ENCODE peak calls at places on chromosomes 7 and 10, in five cellular contexts. I, B, H, M and L are unnamed samples.

GRCh38 chr10:124942317-124943169 is 620 bp downstream of the ZRANB1 start:
- DNase-seq in B (no peak), M (no peak), I (no peak), H (no peak), L (no peak)

GRCh38 chr10:15123749-15124184 is 26.6 kb downstream of the RPP38 start:
- DNase-seq in I (no peak), H (no peak), B (no peak), M (no peak), L (no peak)

GRCh38 chr7:105198223-105198622 is 184.2 kb downstream of the KMT2E start:
- DNase-seq in B (no peak), M (no peak), H (no peak), I (peak), L (no peak)

GRCh38 chr10:33381391-33381790 is 46.9 kb upstream of the NRP1 start:
- DNase-seq in I (no peak), H (no peak), M (no peak), B (no peak), L (no peak)

GRCh38 chr7:108000875-108001758 is 1.8 kb downstream of the LAMB1 start:
- DNase-seq in I (no peak), M (peak), H (no peak), B (peak), L (no peak)

GRCh38 chr10:36344816-36345215 is 702.7 kb upstream of the FZD8 start:
- DNase-seq in H (no peak), B (no peak), M (no peak), I (no peak), L (no peak)

GRCh38 chr10:131899116-131899690 is 1.6 kb upstream of the PPP2R2D start:
- DNase-seq in B (no peak), I (no peak), H (no peak), M (no peak), L (no peak)

GRCh38 chr7:67375427-67375826 is 378.8 kb downstream of the TYW1 start:
- DNase-seq in B (no peak), M (no peak), I (no peak), H (no peak), L (no peak)

GRCh38 chr7:90322837-90323236 is 1.7 kb upstream of the FAM237B start:
- DNase-seq in B (no peak), H (no peak), M (no peak), I (no peak), L (no peak)

GRCh38 chr10:80177781-80178636 is 27.3 kb downstream of the ANXA11 start:
- DNase-seq in B (no peak), H (no peak), M (no peak), I (no peak), L (no peak)

DNA sequence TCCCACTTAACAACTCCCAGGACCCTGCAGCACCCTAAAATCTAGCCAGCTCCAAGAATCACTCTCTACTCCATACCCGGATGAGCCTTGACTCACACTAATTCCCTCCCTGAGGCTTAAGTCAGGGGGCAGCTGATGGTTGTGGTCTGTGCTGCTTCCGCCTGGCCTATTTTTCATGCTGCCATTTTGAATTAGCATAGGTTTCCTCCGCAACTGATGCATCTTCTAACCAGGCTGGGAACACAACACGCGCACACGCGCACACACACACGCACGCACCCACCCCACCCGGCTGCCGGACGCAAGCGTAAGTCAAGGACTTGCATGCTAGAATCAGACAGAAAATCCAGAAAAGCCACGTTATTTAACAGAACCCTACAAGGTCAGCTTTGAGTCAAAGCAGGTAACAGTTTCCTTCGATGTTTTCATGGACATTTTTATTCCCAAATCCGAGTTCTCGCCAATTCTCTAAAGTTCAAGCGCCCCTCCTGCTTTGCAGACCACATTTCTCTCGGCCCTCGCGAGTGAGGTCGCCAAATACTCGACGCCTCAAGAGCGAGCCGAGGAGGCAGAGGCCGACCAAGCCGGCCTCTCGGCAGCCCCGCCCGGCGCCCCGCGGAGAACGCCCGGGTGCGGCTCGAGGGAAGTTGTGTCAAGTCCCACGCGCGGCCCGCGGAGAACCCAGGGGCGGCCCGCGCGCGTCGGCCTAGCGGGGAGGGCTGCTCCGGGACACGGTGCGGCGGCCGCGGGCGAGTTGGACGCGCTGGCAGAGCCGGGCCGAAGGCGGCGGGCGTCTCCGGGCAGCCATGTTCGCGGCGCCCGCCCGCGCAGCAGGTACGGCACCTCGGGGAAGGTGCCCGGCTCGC is 977 bp downstream of the SCRN1 start:
- DNase-seq in H (no peak), B (peak), M (peak), I (peak), L (peak)
- TF ChIP-seq POLR2A in H (no peak), B (no peak), M (no peak), I (peak), L (peak)

GRCh38 chr7:87219545-87220025 is at the start of gene TMEM243:
- DNase-seq in H (peak), I (peak), B (peak), M (peak), L (peak)
- TF ChIP-seq POLR2A in H (peak), I (peak), B (no peak), M (peak), L (no peak)

GRCh38 chr10:97781541-97782331 is 9.9 kb upstream of the SFRP5 start:
- DNase-seq in M (no peak), I (no peak), H (no peak), B (no peak), L (no peak)

GRCh38 chr10:97785731-97786130 is 13.9 kb upstream of the SFRP5 start:
- DNase-seq in I (no peak), B (no peak), M (no peak), H (peak), L (no peak)

GRCh38 chr10:97782455-97783228 is 10.8 kb upstream of the SFRP5 start:
- DNase-seq in M (no peak), B (no peak), H (no peak), I (no peak), L (peak)

GRCh38 chr10:97785231-97785630 is 13.4 kb upstream of the SFRP5 start:
- DNase-seq in B (no peak), M (no peak), H (no peak), I (no peak), L (no peak)

GRCh38 chr10:97784200-97784811 is 12.5 kb upstream of the SFRP5 start:
- DNase-seq in H (no peak), I (no peak), B (no peak), M (no peak), L (no peak)
- TF ChIP-seq POLR2A in H (no peak), I (no peak), B (no peak), M (no peak), L (no peak)

GRCh38 chr7:34224259-34224658 is 318.9 kb downstream of the BMPER start:
- DNase-seq in M (no peak), B (no peak), I (no peak), H (no peak), L (no peak)
- TF ChIP-seq POLR2A in M (no peak), B (no peak), I (no peak), H (no peak), L (no peak)

GRCh38 chr7:93889261-93889660 is 1.3 kb downstream of the TFPI2 start:
- DNase-seq in B (no peak), H (no peak), M (no peak), I (no peak), L (no peak)

GRCh38 chr7:93894966-93895650 is 4.6 kb upstream of the TFPI2 start:
- DNase-seq in M (no peak), I (no peak), H (no peak), B (no peak), L (peak)

GRCh38 chr7:93890041-93890463 is 501 bp downstream of the TFPI2 start:
- DNase-seq in H (no peak), M (peak), B (peak), I (no peak), L (peak)

GRCh38 chr7:93894426-93894825 is 3.9 kb upstream of the TFPI2 start:
- DNase-seq in B (no peak), I (no peak), M (no peak), H (no peak), L (no peak)

DNA sequence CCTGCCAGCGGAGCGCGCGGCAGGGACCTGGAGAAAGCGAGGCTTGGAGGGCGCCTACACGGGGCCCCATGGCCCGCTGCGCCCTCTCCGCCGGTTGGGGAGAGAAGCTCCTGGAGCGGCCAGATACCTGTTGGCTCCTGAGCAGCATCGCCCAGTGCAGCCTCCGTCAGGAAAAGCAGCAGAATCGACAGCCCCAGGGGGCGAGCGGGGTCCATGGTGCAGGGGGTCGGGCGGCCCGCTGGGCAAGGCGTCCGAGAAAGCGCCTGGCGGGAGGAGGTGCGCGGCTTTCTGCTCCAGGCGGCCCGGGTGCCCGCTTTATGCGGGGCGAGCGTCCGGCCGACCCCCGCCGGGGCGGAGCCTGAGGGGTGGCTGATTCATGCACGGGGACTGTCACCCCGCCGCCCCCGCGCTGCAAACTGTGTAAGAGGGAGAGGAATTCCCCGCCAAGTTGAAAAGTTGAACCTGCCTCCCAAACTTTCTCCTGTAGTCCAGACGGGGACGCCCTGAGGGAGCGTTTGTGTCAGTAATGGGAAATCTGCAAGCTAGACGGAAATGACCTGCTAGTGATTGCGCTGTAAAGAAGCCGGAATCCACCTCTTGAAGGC is at the start of gene TFPI2:
- DNase-seq in B (peak), M (peak), H (peak), I (peak), L (peak)
- TF ChIP-seq POLR2A in B (no peak), M (no peak), H (no peak), I (no peak), L (no peak)

GRCh38 chr7:30897770-30898169 is 13.9 kb upstream of the AQP1 start:
- DNase-seq in M (no peak), H (no peak), I (no peak), B (no peak), L (no peak)
- TF ChIP-seq POLR2A in M (no peak), H (no peak), I (no peak), B (no peak), L (no peak)

GRCh38 chr7:27603813-27604212 is 58.9 kb downstream of the HIBADH start:
- DNase-seq in H (no peak), B (no peak), I (no peak), M (no peak), L (no peak)

GRCh38 chr7:27605283-27605682 is 57.4 kb downstream of the HIBADH start:
- DNase-seq in H (no peak), B (no peak), I (no peak), M (no peak), L (no peak)

GRCh38 chr7:27601217-27601616 is 61.5 kb downstream of the HIBADH start:
- DNase-seq in I (no peak), M (no peak), H (no peak), B (no peak), L (no peak)

GRCh38 chr7:27600247-27600646 is 62.4 kb downstream of the HIBADH start:
- DNase-seq in B (no peak), H (no peak), M (no peak), I (no peak), L (no peak)

GRCh38 chr7:27602766-27603165 is 59.9 kb downstream of the HIBADH start:
- DNase-seq in I (no peak), M (no peak), B (no peak), H (no peak), L (no peak)
- TF ChIP-seq POLR2A in I (no peak), M (no peak), B (no peak), H (no peak), L (no peak)

DNA sequence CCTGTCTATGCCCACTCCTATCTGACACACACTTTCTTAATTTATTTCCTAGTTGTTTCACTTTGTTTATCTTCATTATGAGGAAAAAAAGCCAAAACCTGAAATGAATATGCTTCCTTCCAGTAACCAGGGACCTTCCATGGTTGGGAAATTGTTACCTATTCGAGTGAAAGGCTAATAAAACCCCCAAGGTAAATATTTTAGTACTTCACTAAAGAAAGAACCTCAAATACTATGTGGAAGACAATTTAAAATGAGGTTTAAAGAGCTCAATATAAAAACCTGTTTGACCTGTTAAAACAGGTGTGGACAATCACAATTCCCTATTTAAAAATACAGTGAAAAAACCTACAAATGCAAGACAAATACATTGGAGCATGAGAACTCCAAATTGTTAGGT is 192.6 kb downstream of the CFTR start:
- DNase-seq in H (no peak), M (no peak), I (no peak), B (no peak), L (no peak)
- TF ChIP-seq POLR2A in H (no peak), M (no peak), I (no peak), B (no peak), L (no peak)